ENCODE peak calls at places on chromosome 13, in seven cellular contexts. F is psoas muscle; U is astrocyte; E is breast epithelium; Z is CD8-positive, alpha-beta T cell; V is CD4-positive, CD25-positive, alpha-beta regulatory T cell; G is Panc1. C is an unnamed sample. For H3K4me1, the result is how much of the 10 kb centered on the place peaks cover.

GRCh38 chr13:32669030-32669646 is 82.9 kb downstream of the PDS5B start:
- DNase-seq in E (no peak), U (peak), V (peak), F (no peak), Z (no peak), G (no peak), C (no peak)

GRCh38 chr13:66353664-66354063 is 876.5 kb downstream of the PCDH9 start:
- DNase-seq in U (peak), Z (no peak), V (no peak), F (no peak), G (peak), E (no peak), C (no peak)

GRCh38 chr13:85700909-85701308 is 98.3 kb downstream of the SLITRK6 start:
- DNase-seq in Z (no peak), E (no peak), F (no peak), G (no peak), V (no peak), U (peak), C (no peak)

GRCh38 chr13:48492123-48493075 is 40.5 kb downstream of the RCBTB2 start:
- DNase-seq in G (no peak), E (no peak), Z (peak), F (peak), V (peak), U (no peak), C (peak)

GRCh38 chr13:102580552-102581169 is 16.1 kb upstream of the TPP2 start:
- DNase-seq in E (no peak), V (peak), Z (no peak), G (peak), F (no peak), U (peak), C (no peak)

GRCh38 chr13:24738366-24738847 is 25.6 kb upstream of the RNF17 start:
- DNase-seq in V (no peak), E (no peak), G (no peak), Z (no peak), F (no peak), U (no peak), C (no peak)

GRCh38 chr13:106352850-106353249 is 182.6 kb downstream of the EFNB2 start:
- DNase-seq in G (no peak), F (no peak), E (no peak), Z (no peak), U (no peak), V (no peak), C (no peak)

GRCh38 chr13:29845440-29846056 is 4.9 kb downstream of the UBL3 start:
- DNase-seq in U (no peak), F (no peak), E (no peak), V (peak), G (no peak), Z (no peak), C (no peak)

GRCh38 chr13:77048592-77048991 is 21.6 kb upstream of the FBXL3 start:
- DNase-seq in F (no peak), U (no peak), E (no peak), V (no peak), Z (no peak), G (no peak), C (no peak)

GRCh38 chr13:26024558-26024957 is 27.3 kb downstream of the SHISA2 start:
- DNase-seq in Z (no peak), U (peak), V (no peak), G (no peak), F (no peak), E (no peak), C (no peak)

GRCh38 chr13:99677388-99677951 is 176.2 kb downstream of the TM9SF2 start:
- DNase-seq in G (no peak), F (no peak), Z (no peak), V (no peak), U (no peak), E (no peak), C (no peak)

GRCh38 chr13:111557921-111558699 is 237.7 kb downstream of the TEX29 start:
- DNase-seq in U (no peak), G (no peak), E (no peak), Z (no peak), F (no peak), V (no peak), C (no peak)

GRCh38 chr13:36673838-36674326 is at the start of gene SERTM1:
- DNase-seq in G (no peak), E (no peak), F (peak), Z (no peak), U (peak), V (no peak), C (peak)

GRCh38 chr13:40624338-40624737 is 42.1 kb downstream of the FOXO1 start:
- DNase-seq in G (no peak), F (no peak), V (peak), Z (no peak), U (peak), E (no peak), C (no peak)

GRCh38 chr13:28495586-28496564 is 947 bp upstream of the FLT1 start:
- DNase-seq in F (no peak), G (no peak), V (no peak), U (no peak), Z (no peak), E (no peak), C (no peak)

GRCh38 chr13:44211753-44212152 is 161.9 kb upstream of the SERP2 start:
- DNase-seq in G (no peak), F (no peak), U (no peak), V (no peak), Z (no peak), E (no peak), C (no peak)

GRCh38 chr13:73054712-73055111 is 4.1 kb upstream of the KLF5 start:
- DNase-seq in G (no peak), U (no peak), E (no peak), V (no peak), F (no peak), Z (no peak), C (no peak)

GRCh38 chr13:110418944-110419343 is 111.9 kb downstream of the COL4A2 start:
- DNase-seq in V (no peak), Z (no peak), U (no peak), G (no peak), F (no peak), E (no peak), C (peak)
- H3K4me1 ChIP-seq in V (under half), Z (under half), U (under half), G (under half), F (under half), E (under half), C (half or more)

DNA sequence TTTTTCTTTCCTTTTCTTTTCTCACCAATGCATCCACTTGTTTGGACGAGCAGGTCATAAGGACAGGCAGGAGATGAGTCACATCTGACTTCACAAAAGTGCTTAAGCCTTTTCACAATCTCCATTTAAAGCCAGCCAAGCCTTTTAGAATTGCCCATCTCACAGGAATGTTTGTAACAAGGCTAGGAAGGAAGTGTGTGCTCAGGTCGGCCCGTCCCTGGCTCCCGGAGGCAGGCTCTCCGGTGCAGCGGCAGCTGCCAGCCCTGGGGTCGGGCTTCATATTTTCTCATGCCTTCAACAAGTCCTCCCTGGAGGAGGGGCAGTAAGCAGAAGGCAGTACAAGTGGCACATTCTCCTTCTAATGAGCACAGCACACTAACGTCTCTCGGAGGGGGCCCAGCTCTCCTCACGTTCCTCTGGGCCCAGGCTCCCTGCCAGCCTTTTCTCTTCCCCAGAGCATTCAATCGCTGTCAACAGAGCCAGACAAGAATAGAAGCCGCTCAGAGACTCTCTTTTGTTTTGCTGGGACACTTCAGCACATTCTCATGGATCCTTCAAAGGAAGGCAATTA is 180.5 kb downstream of the COL4A1 start:
- DNase-seq in Z (no peak), G (no peak), F (peak), U (peak), E (no peak), V (no peak), C (peak)
- H3K4me1 ChIP-seq in Z (under half), G (under half), F (under half), U (half or more), E (under half), V (under half), C (under half)

GRCh38 chr13:98485561-98485960 is 91.3 kb downstream of the STK24 start:
- DNase-seq in U (no peak), E (no peak), Z (no peak), G (no peak), V (no peak), F (no peak), C (no peak)
- H3K4me1 ChIP-seq in U (half or more), E (under half), Z (under half), G (under half), V (half or more), F (half or more), C (half or more)

DNA sequence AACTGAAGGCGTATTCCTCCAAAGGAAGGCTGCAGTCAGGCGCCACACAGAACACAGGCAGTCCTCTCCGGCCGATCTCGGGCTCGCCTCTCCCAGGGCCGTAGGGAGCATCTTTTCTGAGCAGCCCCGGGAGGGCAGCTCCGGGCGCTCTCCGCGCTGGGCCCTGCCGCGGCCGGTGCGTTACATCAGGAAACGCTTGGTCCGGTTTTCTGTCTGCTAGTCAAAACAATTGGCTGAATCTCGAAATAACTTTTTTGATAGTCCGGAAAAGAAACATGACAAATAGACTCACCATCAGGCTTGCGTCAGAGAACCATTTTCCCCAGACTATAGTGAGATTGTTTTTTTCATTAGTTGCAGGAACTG is 115.4 kb downstream of the KCNRG start:
- DNase-seq in G (no peak), Z (no peak), E (no peak), V (no peak), U (no peak), F (peak), C (peak)
- H3K4me1 ChIP-seq in G (under half), Z (half or more), E (under half), V (half or more), U (under half), F (under half), C (under half)

DNA sequence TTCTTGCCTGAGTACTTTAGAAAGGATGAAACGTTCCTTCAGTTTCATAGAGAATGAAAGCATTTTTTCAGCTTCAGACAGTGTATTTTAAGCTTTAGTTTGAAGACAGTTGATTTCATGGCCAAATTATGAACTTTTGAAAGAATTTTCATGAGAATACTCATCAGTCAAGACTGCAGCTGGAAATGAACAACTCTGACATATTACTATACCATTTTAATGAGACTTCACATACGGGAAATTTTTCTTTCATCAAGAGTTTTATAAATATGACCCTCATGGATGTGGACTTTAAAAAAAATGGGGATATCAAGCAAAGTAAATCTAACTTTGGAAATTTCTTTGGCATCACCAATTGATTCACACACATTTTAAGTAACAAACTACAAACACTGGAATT is 6.4 kb downstream of the LATS2 start:
- DNase-seq in U (no peak), V (no peak), Z (no peak), G (no peak), E (no peak), F (no peak), C (no peak)
- H3K4me1 ChIP-seq in U (under half), V (under half), Z (under half), G (under half), E (under half), F (half or more), C (half or more)

GRCh38 chr13:21012841-21013681 is 48.3 kb downstream of the LATS2 start:
- DNase-seq in F (no peak), E (no peak), G (no peak), U (peak), Z (no peak), V (no peak), C (no peak)

GRCh38 chr13:21014139-21014665 is 47.2 kb downstream of the LATS2 start:
- DNase-seq in U (peak), G (no peak), V (no peak), F (no peak), E (no peak), Z (no peak), C (no peak)

GRCh38 chr13:21014666-21015170 is 46.7 kb downstream of the LATS2 start:
- DNase-seq in G (no peak), Z (no peak), V (no peak), U (peak), F (peak), E (no peak), C (peak)

GRCh38 chr13:21012211-21012610 is 49.2 kb downstream of the LATS2 start:
- DNase-seq in Z (no peak), G (no peak), V (no peak), E (no peak), U (peak), F (no peak), C (no peak)

DNA sequence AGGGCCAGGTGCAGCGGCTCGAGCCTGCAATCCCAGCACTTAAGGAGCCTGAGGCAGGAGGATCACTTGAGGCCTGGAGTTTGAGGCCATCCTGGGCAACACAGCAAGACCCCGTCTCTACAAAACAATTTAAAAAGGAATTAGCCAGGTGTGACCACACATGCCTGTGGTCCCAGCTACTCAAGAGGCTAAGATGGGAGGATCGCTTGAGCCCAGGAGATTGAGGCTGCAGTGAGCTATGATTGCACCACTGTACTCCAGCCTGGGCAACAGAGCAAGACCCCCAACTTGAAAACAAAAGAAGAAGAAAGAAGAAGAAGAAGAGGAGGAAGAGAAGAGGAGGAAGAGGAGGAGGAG is 47.7 kb downstream of the LATS2 start:
- DNase-seq in F (no peak), V (no peak), G (no peak), Z (no peak), E (no peak), U (no peak), C (no peak)
- H3K4me1 ChIP-seq in F (half or more), V (under half), G (under half), Z (under half), E (under half), U (half or more), C (half or more)

GRCh38 chr13:114113961-114114360 is 18.5 kb downstream of the RASA3 start:
- DNase-seq in G (no peak), F (no peak), U (no peak), E (peak), Z (no peak), V (no peak), C (no peak)

GRCh38 chr13:114112826-114113322 is 19.5 kb downstream of the RASA3 start:
- DNase-seq in F (peak), V (no peak), E (peak), Z (no peak), G (no peak), U (no peak), C (no peak)

GRCh38 chr13:114115796-114116195 is 16.6 kb downstream of the RASA3 start:
- DNase-seq in Z (no peak), G (no peak), U (no peak), V (no peak), F (no peak), E (peak), C (no peak)

GRCh38 chr13:114116734-114117133 is 15.7 kb downstream of the RASA3 start:
- DNase-seq in Z (no peak), G (no peak), F (no peak), V (no peak), E (no peak), U (no peak), C (no peak)

GRCh38 chr13:114115191-114115671 is 17.2 kb downstream of the RASA3 start:
- DNase-seq in U (peak), Z (no peak), V (peak), E (peak), F (peak), G (no peak), C (peak)
- H3K4me1 ChIP-seq in U (half or more), Z (half or more), V (half or more), E (under half), F (under half), G (under half), C (half or more)